ENCODE peak calls at places on chromosomes 6 and 20, in five cellular contexts. J, H, K, R and V are unnamed samples.

GRCh38 chr20:33415948-33416347 is 14.6 kb upstream of the CDK5RAP1 start:
- DNase-seq in J (no peak), H (no peak), K (no peak), R (peak; percentile 21), V (peak; percentile 25)

GRCh38 chr20:12012241-12013222 is 94.8 kb downstream of the BTBD3 start:
- DNase-seq in J (no peak), H (no peak), K (no peak), R (peak; percentile 15), V (peak; percentile 73)

GRCh38 chr20:48957053-48957481 is 35.6 kb downstream of the ARFGEF2 start:
- DNase-seq in J (no peak), H (no peak), K (no peak), R (no peak), V (no peak)

GRCh38 chr20:31410011-31410410 is 4.0 kb upstream of the DEFB121 start:
- DNase-seq in J (no peak), H (no peak), K (no peak), R (no peak), V (no peak)

GRCh38 chr6:167666571-167667203 is 160.0 kb upstream of the AFDN start:
- DNase-seq in J (no peak), H (no peak), K (no peak), R (no peak), V (no peak)

GRCh38 chr20:341682-342081 is 5.2 kb upstream of the NRSN2 start:
- DNase-seq in J (no peak), H (no peak), K (no peak), R (no peak), V (peak; percentile 67)

GRCh38 chr20:57440678-57441509 is 49.7 kb downstream of the RBM38 start:
- DNase-seq in J (no peak), H (no peak), K (no peak), R (peak; percentile 22), V (no peak)

GRCh38 chr20:35288325-35289060 is 3.7 kb downstream of the FAM83C start:
- DNase-seq in J (no peak), H (no peak), K (no peak), R (no peak), V (no peak)

GRCh38 chr20:34705383-34706021 is 1.4 kb downstream of the TP53INP2 start:
- DNase-seq in J (no peak), H (peak; percentile 42), K (peak; percentile 13), R (no peak), V (peak; percentile 95)

GRCh38 chr20:50900261-50900660 is 31.0 kb downstream of the ADNP start:
- DNase-seq in J (no peak), H (no peak), K (no peak), R (no peak), V (no peak)
- H3K36me3 ChIP-seq in J (no peaks in the 10 kb centered on the region), H (peaks cover 26% of the 10 kb centered on the region), K (peaks cover 48% of the 10 kb centered on the region), R (no peaks in the 10 kb centered on the region), V (peaks cover 2% of the 10 kb centered on the region)

DNA sequence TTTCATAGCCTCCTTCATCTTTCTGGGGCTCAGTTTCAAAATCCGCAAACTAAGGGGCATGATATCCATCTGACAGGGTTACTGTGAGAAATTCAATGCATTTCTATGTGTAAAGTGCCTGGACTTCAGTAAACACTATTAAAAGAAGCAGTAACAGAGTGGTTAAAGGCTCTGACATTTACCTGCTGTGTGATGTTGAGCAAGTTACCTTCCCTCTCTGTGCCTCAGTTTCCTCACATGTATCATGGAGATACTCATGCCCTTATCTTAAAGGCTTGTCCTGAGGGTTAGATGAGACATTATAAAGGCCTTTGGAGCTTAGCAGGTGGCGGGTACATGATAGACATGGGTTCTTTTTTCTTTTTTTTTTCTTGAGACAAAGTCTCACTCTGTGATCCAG is 46.8 kb downstream of the EYA2 start:
- DNase-seq in J (no peak), H (no peak), K (no peak), R (no peak), V (no peak)
- H3K27me3 ChIP-seq in J (no peaks in the 10 kb centered on the region), H (no peaks in the 10 kb centered on the region), K (no peaks in the 10 kb centered on the region), R (no peaks in the 10 kb centered on the region), V (no peaks in the 10 kb centered on the region)

DNA sequence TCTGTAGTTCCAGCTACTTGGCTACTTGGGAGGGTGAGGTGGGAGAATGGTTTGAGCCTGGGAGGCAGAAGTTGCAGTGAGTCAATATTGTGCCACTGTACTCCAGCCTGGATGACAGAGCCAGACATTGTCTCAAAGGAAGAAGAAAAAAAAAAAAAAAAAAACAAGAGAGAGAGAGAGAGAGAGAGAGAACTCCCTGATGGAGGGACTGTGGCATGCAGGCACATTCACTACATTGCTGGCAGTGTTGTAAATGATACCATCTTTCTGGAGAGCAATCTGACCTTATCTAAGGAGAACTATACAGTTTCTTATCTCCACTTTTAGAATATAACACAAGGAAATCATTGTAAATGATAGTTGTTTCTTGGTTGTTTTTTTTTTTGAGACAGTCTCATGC is 85.1 kb downstream of the MDN1 start:
- DNase-seq in J (no peak), H (no peak), K (no peak), R (no peak), V (no peak)
- H3K36me3 ChIP-seq in J (no peaks in the 10 kb centered on the region), H (peaks cover 11% of the 10 kb centered on the region), K (peaks cover 61% of the 10 kb centered on the region), R (no peaks in the 10 kb centered on the region), V (peaks cover 7% of the 10 kb centered on the region)

DNA sequence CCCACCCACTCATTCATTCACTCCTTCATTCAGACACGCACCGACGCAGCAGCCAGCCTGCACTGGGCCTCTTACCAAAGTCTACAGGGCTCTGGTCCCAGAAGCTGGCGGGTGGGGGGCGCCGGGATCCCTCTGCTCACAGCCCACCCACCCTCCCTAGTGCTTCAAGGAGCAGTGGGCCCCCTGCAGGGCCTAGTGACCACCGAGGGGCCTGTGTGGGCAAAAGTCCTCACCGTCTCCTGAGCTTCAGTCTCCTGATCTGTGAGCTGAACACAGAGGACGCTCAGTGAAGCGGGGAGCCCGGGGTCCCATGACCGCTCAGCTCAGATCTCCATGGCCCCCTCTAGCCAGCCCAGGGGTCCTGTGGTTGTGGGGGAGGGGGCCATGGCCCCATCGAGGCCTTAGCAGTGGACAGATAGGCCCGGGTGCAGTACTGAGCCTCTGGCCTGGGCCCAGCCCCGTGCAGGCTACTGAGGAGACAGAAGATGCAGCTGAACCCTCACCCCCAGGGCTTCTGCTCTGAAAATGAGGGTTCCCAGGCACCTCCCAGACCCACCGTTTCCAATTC is 33.4 kb upstream of the MRGBP start:
- DNase-seq in J (no peak), H (no peak), K (no peak), R (no peak), V (no peak)
- H3K27me3 ChIP-seq in J (no peaks in the 10 kb centered on the region), H (no peaks in the 10 kb centered on the region), K (no peaks in the 10 kb centered on the region), R (no peaks in the 10 kb centered on the region), V (no peaks in the 10 kb centered on the region)

DNA sequence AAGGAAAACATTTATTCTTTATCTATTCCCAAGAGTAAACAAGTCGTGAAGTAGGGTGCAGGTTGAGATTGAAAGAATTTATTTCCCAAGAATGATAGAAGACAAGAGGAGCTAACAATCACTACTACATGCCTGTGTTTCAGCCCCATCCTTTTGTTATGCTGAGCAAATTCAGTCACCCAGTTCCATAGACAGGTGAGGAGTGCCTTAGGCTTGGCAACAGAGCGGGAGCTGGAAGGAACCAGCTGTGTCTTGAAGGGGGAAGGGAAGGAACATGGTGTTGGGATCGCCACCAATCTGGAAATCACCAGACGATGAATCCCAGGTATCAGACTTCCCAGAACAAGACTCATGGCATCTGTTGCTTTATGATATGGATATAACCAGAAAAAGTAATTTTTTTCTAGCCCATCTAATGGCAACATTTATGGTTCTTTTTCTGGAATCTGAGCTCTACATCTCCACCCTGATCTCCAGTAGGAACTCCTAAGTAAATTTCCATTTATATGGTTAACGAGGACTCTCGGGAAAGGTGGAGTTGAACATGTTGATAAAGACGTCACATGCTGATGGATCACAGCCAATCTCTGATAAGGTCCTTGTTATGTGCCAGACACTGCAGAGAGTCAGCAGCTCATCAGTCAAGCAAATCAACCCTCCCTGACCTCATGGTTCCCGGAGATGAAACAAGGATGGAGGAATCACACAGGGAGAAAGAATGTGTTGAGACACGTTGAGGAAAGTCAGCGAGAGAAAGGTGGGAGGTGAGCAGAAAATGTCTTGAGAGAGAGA is 344.9 kb downstream of the SMOC2 start:
- DNase-seq in J (no peak), H (no peak), K (no peak), R (no peak), V (peak; percentile 10)
- H3K36me3 ChIP-seq in J (no peaks in the 10 kb centered on the region), H (no peaks in the 10 kb centered on the region), K (no peaks in the 10 kb centered on the region), R (no peaks in the 10 kb centered on the region), V (no peaks in the 10 kb centered on the region)

DNA sequence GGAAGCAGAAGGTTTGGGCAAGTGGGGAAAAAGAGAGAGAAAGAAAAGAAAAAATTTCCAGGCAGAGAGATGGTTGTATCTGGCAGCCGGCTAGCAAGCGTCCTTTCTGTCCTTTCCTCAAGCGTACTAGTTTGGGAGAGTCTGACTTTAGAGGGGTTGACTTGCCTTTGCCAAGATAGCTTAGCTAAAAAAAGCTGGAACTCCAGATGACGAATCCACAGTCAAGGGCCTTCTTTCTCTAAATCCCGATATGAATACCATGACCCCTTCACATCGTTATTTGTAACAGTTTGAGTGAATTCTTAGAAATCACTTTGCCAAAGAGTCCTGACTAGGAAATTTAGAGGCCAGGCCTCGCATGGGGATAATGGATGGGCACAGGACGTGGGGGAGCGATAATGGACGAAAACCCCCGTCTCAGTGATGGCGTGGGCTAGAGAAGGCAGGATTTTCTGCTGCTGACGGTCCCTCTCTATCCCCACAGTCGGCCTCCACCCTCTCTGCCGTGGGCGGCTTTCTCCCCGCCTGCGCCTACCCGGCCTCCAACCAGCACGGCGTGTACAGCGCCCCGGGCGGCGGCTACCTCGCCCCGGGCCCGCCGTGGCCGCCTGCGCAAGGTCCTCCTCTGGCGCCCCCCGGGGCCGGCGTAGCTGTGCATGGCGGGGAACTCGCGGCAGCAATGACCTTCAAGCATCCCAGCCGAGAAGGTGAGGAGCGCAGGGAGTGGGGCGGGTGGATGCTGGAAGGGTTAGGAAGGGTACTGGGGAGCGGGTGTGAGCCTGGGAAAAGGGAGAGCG is 3.5 kb downstream of the PAX1 start:
- DNase-seq in J (no peak), H (no peak), K (no peak), R (no peak), V (no peak)
- H3K27me3 ChIP-seq in J (no peaks in the 10 kb centered on the region), H (no peaks in the 10 kb centered on the region), K (peaks cover 27% of the 10 kb centered on the region), R (no peaks in the 10 kb centered on the region), V (peaks cover 59% of the 10 kb centered on the region)

GRCh38 chr20:25479638-25480037 is 72.2 kb downstream of the GINS1 start:
- DNase-seq in J (no peak), H (no peak), K (no peak), R (no peak), V (no peak)

GRCh38 chr20:25480156-25480555 is 72.7 kb downstream of the GINS1 start:
- DNase-seq in J (no peak), H (no peak), K (no peak), R (no peak), V (no peak)

GRCh38 chr20:25477156-25477882 is 69.8 kb downstream of the GINS1 start:
- DNase-seq in J (no peak), H (no peak), K (no peak), R (no peak), V (no peak)

GRCh38 chr20:25480797-25481196 is 73.3 kb downstream of the GINS1 start:
- DNase-seq in J (no peak), H (no peak), K (no peak), R (no peak), V (no peak)

GRCh38 chr20:25478889-25479568 is 71.6 kb downstream of the GINS1 start:
- DNase-seq in J (no peak), H (no peak), K (no peak), R (no peak), V (no peak)
- H3K36me3 ChIP-seq in J (no peaks in the 10 kb centered on the region), H (no peaks in the 10 kb centered on the region), K (no peaks in the 10 kb centered on the region), R (no peaks in the 10 kb centered on the region), V (no peaks in the 10 kb centered on the region)